ENCODE peak calls at places on chromosomes 16 and 17, in nine cellular contexts. F is CD4-positive, alpha-beta T cell; Z is left lung; J is PC-3; L is dorsolateral prefrontal cortex; W is tibial artery; T is Peyer's patch; O is ascending aorta; U is AG04450. S is an unnamed sample.

GRCh38 chr16:82037666-82038065 is 2.6 kb downstream of the HSD17B2 start:
- DNase-seq in T (no peak), J (no peak), Z (no peak), L (no peak), O (no peak), W (no peak), F (no peak), U (peak), S (no peak)

GRCh38 chr16:50153648-50154368 is 702 bp downstream of the TENT4B start:
- DNase-seq in O (no peak), U (no peak), J (peak), Z (peak), L (peak), T (peak), F (peak), W (no peak), S (no peak)

GRCh38 chr16:50152386-50152806 is 710 bp upstream of the TENT4B start:
- DNase-seq in O (no peak), W (no peak), Z (no peak), L (peak), U (no peak), F (peak), J (peak), T (peak), S (no peak)

GRCh38 chr16:76668207-76668725 is 391.1 kb downstream of the CNTNAP4 start:
- DNase-seq in O (no peak), J (no peak), L (no peak), U (no peak), Z (no peak), T (no peak), F (no peak), W (no peak), S (no peak)

GRCh38 chr16:2609827-2610470 is 72.1 kb downstream of the PDPK1 start:
- DNase-seq in Z (peak), O (no peak), W (peak), T (no peak), L (no peak), U (no peak), F (no peak), J (no peak), S (no peak)

GRCh38 chr16:51465026-51465425 is 314.0 kb upstream of the SALL1 start:
- DNase-seq in O (no peak), U (no peak), Z (no peak), W (no peak), L (no peak), F (no peak), T (no peak), J (no peak), S (no peak)

GRCh38 chr17:42843358-42843934 is 934 bp upstream of the AOC2 start:
- DNase-seq in T (peak), J (peak), W (no peak), Z (no peak), O (no peak), L (no peak), F (no peak), U (peak), S (no peak)

GRCh38 chr17:17043668-17044226 is 1.5 kb downstream of the MPRIP start:
- DNase-seq in F (no peak), Z (peak), U (no peak), T (peak), L (no peak), J (peak), W (peak), O (no peak), S (no peak)

GRCh38 chr16:86337581-86338402 is 172.5 kb upstream of the FOXF1 start:
- DNase-seq in O (no peak), T (no peak), F (no peak), U (no peak), L (no peak), Z (no peak), W (no peak), J (no peak), S (no peak)
- TF ChIP-seq CTCF in O (no peak), T (no peak), F (no peak), U (no peak), L (no peak), Z (no peak), W (no peak), J (no peak), S (no peak)

GRCh38 chr17:4365103-4365627 is 1.3 kb downstream of the UBE2G1 start:
- DNase-seq in J (peak), W (peak), T (peak), F (peak), Z (peak), U (peak), L (peak), O (peak), S (peak)

GRCh38 chr17:4358154-4358553 is 8.3 kb downstream of the UBE2G1 start:
- DNase-seq in J (no peak), T (no peak), O (no peak), F (no peak), L (no peak), Z (no peak), W (no peak), U (no peak), S (no peak)

GRCh38 chr17:4364622-4365041 is 1.8 kb downstream of the UBE2G1 start:
- DNase-seq in U (no peak), O (no peak), J (no peak), F (no peak), W (no peak), T (no peak), L (no peak), Z (no peak), S (no peak)

GRCh38 chr17:4365628-4366311 is 705 bp downstream of the UBE2G1 start:
- DNase-seq in W (peak), T (peak), J (no peak), O (no peak), F (peak), L (no peak), Z (peak), U (no peak), S (no peak)

DNA sequence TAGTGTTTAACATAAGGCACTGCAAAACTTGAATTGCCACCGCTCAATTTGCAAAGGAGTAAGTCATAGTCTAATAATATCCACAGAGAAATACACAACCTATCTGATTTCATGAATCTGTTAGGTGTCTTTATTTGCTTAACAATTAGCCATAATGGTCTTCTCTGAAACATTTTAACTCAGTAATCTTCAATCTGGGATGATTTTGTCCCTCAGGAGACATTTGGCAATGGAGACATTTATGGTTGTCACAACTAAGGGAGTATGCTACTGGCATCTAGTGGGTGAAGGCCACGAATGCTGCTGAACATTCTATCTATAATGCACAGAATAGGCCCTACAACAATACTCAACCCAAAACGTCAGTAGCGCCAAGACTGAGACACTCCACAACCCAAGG is 4.3 kb downstream of the UBE2G1 start:
- DNase-seq in W (no peak), O (no peak), T (no peak), Z (no peak), F (no peak), L (peak), J (peak), U (no peak), S (no peak)
- TF ChIP-seq CTCF in W (no peak), O (no peak), T (no peak), Z (no peak), F (no peak), L (no peak), J (peak), U (no peak), S (no peak)

GRCh38 chr16:59412275-59412841 is 678.2 kb upstream of the GOT2 start:
- DNase-seq in T (no peak), W (no peak), O (no peak), J (peak), F (no peak), Z (no peak), U (no peak), L (no peak), S (no peak)
- TF ChIP-seq CTCF in T (no peak), W (no peak), O (no peak), J (peak), F (no peak), Z (no peak), U (peak), L (peak), S (no peak)

GRCh38 chr16:48110982-48111381 is 44.8 kb downstream of the ABCC12 start:
- DNase-seq in T (no peak), O (no peak), W (no peak), U (no peak), L (no peak), Z (no peak), F (no peak), J (no peak), S (no peak)

GRCh38 chr16:48115299-48115698 is 40.5 kb downstream of the ABCC12 start:
- DNase-seq in U (no peak), L (no peak), O (no peak), W (no peak), T (no peak), Z (no peak), J (no peak), F (no peak), S (no peak)

GRCh38 chr16:48112603-48113400 is 43.0 kb downstream of the ABCC12 start:
- DNase-seq in T (no peak), Z (no peak), J (no peak), L (no peak), W (no peak), U (no peak), O (no peak), F (no peak), S (no peak)

GRCh38 chr16:48114410-48114809 is 41.4 kb downstream of the ABCC12 start:
- DNase-seq in O (no peak), J (no peak), T (no peak), L (no peak), F (no peak), U (no peak), W (no peak), Z (no peak), S (no peak)

GRCh38 chr16:48113471-48113870 is 42.3 kb downstream of the ABCC12 start:
- DNase-seq in T (no peak), J (peak), Z (no peak), W (no peak), L (no peak), F (no peak), O (no peak), U (no peak), S (no peak)
- TF ChIP-seq CTCF in T (no peak), J (peak), Z (no peak), W (no peak), L (no peak), F (no peak), O (no peak), U (peak), S (no peak)

DNA sequence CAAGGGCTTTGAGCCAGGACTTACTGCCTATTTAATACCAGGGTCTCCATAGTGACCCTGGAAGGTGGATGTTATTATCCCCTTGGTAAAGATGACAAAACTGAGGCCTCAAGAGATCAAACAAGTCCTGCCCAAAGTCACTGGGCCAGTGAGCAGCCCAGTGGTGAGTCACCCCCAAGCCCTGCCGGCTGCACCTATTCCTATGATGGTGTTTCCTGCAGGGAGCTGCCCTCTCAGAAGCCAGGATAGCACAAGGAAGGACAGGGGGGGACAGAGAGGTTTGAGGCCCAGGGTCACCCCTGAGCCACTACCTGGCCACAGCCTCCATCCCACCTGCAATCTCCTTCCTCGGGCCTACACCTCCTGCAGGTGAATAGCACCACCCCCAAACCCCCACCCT is 90.9 kb downstream of the SDK2 start:
- DNase-seq in J (peak), O (no peak), U (no peak), W (no peak), F (no peak), L (no peak), T (no peak), Z (peak), S (no peak)
- TF ChIP-seq CTCF in J (no peak), O (no peak), U (no peak), W (no peak), F (no peak), L (no peak), T (no peak), Z (no peak), S (no peak)

GRCh38 chr17:19800571-19800970 is 52.5 kb upstream of the ALDH3A1 start:
- DNase-seq in Z (no peak), W (no peak), J (no peak), F (no peak), U (no peak), T (no peak), O (no peak), L (no peak), S (no peak)
- TF ChIP-seq CTCF in Z (no peak), W (no peak), J (peak), F (peak), U (no peak), T (no peak), O (no peak), L (no peak), S (no peak)

GRCh38 chr16:86833136-86833535 is 254.8 kb downstream of the FOXL1 start:
- DNase-seq in J (no peak), L (no peak), Z (no peak), F (no peak), T (no peak), O (no peak), U (no peak), W (no peak), S (no peak)

GRCh38 chr16:86835981-86836380 is 257.6 kb downstream of the FOXL1 start:
- DNase-seq in W (no peak), F (no peak), T (no peak), Z (no peak), L (no peak), U (no peak), J (no peak), O (no peak), S (no peak)

GRCh38 chr16:86831366-86831765 is 253.0 kb downstream of the FOXL1 start:
- DNase-seq in L (no peak), O (no peak), U (no peak), J (peak), Z (no peak), W (peak), T (no peak), F (no peak), S (no peak)

GRCh38 chr16:86834451-86835035 is 256.2 kb downstream of the FOXL1 start:
- DNase-seq in O (no peak), T (no peak), F (no peak), W (no peak), U (peak), L (no peak), Z (no peak), J (peak), S (no peak)

GRCh38 chr16:86836503-86837125 is 258.3 kb downstream of the FOXL1 start:
- DNase-seq in J (peak), L (no peak), U (peak), O (no peak), F (no peak), W (no peak), T (no peak), Z (no peak), S (no peak)
- TF ChIP-seq CTCF in J (no peak), L (no peak), U (peak), O (no peak), F (no peak), W (no peak), T (no peak), Z (no peak), S (no peak)

GRCh38 chr17:79065105-79065670 is 9.4 kb upstream of the ENGASE start:
- DNase-seq in T (peak), Z (no peak), F (peak), J (peak), W (no peak), L (no peak), O (no peak), U (no peak), S (no peak)
- TF ChIP-seq CTCF in T (peak), Z (peak), F (peak), J (peak), W (peak), L (peak), O (peak), U (peak), S (no peak)

DNA sequence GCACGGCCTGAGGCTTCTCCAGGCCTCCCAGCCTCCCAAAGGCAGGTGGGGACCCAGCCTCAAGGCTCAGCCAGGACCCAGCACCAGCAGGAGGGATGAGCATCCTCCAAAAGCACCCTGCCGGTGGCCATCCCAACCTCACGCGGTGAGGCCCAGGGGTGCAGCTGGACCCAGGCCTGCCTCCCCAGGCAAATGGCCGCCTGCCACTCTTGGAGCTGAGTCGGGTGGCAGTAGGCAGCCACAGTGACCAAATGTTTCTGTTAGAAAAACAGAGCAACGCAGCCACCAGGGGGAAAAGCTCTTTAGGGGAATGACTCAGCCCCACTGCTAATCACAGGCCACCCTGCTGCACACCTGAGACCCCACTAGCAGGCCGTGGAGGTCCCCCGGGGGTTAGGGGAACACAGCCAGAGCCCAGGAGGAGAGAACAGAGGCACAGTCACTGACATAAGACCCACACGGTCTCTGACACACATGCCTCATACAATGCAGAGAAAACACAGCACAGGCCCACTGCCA is 12.5 kb downstream of the BCAR1 start:
- DNase-seq in W (peak), J (no peak), T (no peak), Z (no peak), U (no peak), F (no peak), L (peak), O (peak), S (no peak)
- TF ChIP-seq CTCF in W (peak), J (peak), T (no peak), Z (no peak), U (peak), F (no peak), L (no peak), O (peak), S (no peak)

DNA sequence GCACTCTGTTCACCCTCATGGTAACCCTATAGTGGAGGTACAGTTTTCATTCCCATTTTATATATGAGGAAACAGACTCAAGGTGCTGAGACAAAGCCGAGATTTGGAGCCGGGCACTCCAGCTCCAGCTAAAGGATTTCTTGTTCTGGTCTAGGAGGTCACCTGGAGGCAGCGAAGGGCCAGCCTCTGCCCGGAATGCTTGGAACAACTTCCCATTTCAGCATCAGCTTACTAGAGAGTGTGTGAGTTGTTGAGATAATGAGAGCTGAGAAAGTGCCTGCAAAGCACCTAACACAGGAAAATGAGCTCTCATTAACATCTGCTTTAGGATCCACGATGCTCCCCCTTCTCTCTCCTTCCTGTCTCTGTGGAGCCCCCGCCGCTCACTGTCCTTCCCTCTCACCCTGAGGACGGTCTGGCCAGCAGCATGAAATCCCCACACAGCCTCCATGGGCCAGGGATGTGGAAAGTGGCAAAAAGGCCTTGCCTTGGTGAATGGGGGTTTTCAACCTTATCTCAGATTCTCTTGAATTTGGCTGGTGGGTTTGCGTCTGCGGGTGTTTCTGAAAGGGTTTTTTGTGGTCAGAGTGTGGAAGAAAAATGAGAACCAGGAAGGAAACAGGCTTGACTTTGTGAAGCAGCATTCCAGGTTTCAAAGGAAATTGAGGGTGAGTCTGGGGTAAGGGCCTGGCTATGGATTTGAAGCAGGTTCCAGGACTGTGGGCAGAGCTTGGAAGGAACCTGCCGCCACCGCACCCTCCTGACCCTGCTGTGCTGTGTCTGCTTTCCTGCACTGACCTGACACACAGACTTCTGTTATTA is 178.7 kb downstream of the FOXL1 start:
- DNase-seq in J (no peak), U (no peak), L (no peak), Z (no peak), O (no peak), F (no peak), W (peak), T (peak), S (no peak)
- TF ChIP-seq CTCF in J (no peak), U (no peak), L (no peak), Z (no peak), O (no peak), F (no peak), W (no peak), T (no peak), S (no peak)

S was measured in activated B cell treated with CpG ODN at 0.5 μM for 24 hours.